ENCODE peak calls at places on chromosome 6, in four cellular contexts. B is body of pancreas; U is activated CD8-positive, alpha-beta T cell treated with anti-CD3 and anti-CD28 coated beads for 36 hours; M is GM10248. I is an unnamed sample.

GRCh38 chr6:75428204-75428603 is 65.4 kb downstream of the FILIP1 start:
- DNase-seq in B (no peak), U (no peak), M (no peak), I (no peak)

GRCh38 chr6:130560231-130560630 is 194.4 kb downstream of the TMEM200A start:
- DNase-seq in B (no peak), U (peak; percentile 18), M (no peak), I (no peak)

GRCh38 chr6:135779213-135779612 is 72.3 kb upstream of the PDE7B start:
- DNase-seq in B (no peak), U (no peak), M (no peak), I (no peak)

GRCh38 chr6:154438882-154439281 is 71.6 kb downstream of the CNKSR3 start:
- DNase-seq in B (no peak), U (no peak), M (no peak), I (no peak)

GRCh38 chr6:9161731-9162130 is 726.4 kb upstream of the SLC35B3 start:
- DNase-seq in B (no peak), U (no peak), M (no peak), I (no peak)

GRCh38 chr6:53103993-53104675 is 38.9 kb downstream of the FBXO9 start:
- DNase-seq in B (no peak), U (no peak), M (no peak), I (peak; percentile 40)

GRCh38 chr6:156974897-156975296 is 197.7 kb downstream of the ARID1B start:
- DNase-seq in B (no peak), U (no peak), M (no peak), I (no peak)

GRCh38 chr6:38571721-38572120 is 68.0 kb downstream of the BTBD9 start:
- DNase-seq in B (no peak), U (peak; percentile 14), M (no peak), I (no peak)

GRCh38 chr6:108804976-108805375 is 43.2 kb upstream of the ARMC2 start:
- DNase-seq in B (no peak), U (no peak), M (no peak), I (no peak)

GRCh38 chr6:7062445-7063162 is 45.2 kb upstream of the RREB1 start:
- DNase-seq in B (peak; percentile 43), U (no peak), M (no peak), I (no peak)

GRCh38 chr6:83868639-83869038 is 9.2 kb downstream of the CYB5R4 start:
- DNase-seq in B (no peak), U (no peak), M (no peak), I (no peak)

GRCh38 chr6:131782764-131783163 is 25.1 kb upstream of the ENPP1 start:
- DNase-seq in B (peak; percentile 38), U (no peak), M (no peak), I (peak; percentile 14)

GRCh38 chr6:57021086-57021720 is 25.3 kb upstream of the KIAA1586 start:
- DNase-seq in B (no peak), U (peak; percentile 3), M (peak; percentile 61), I (peak; percentile 70)

GRCh38 chr6:33118525-33119123 is 42.8 kb downstream of the HLA-DPB1 start:
- DNase-seq in B (no peak), U (no peak), M (peak; percentile 45), I (peak; percentile 68)

GRCh38 chr6:5205877-5206840 is 54.6 kb downstream of the LYRM4 start:
- DNase-seq in B (peak; percentile 75), U (no peak), M (no peak), I (no peak)

GRCh38 chr6:99822741-99823512 is 171.1 kb downstream of the MCHR2 start:
- DNase-seq in B (no peak), U (peak; percentile 7), M (peak; percentile 45), I (peak; percentile 77)

GRCh38 chr6:31180500-31180899 is 10.0 kb upstream of the POU5F1 start:
- DNase-seq in B (no peak), U (peak; percentile 57), M (peak; percentile 67), I (peak; percentile 89)

GRCh38 chr6:43972915-43973304 is 154.3 kb downstream of the MRPL14 start:
- DNase-seq in B (peak; percentile 84), U (no peak), M (no peak), I (no peak)

GRCh38 chr6:157236040-157236725 is 87.1 kb downstream of the TMEM242 start:
- DNase-seq in B (no peak), U (peak; percentile 18), M (no peak), I (no peak)

GRCh38 chr6:36757206-36757605 is 59.6 kb downstream of the RAB44 start:
- DNase-seq in B (no peak), U (peak; percentile 47), M (peak; percentile 52), I (peak; percentile 79)

GRCh38 chr6:53112871-53113270 is 35.8 kb downstream of the GCM1 start:
- DNase-seq in B (no peak), U (no peak), M (no peak), I (no peak)

GRCh38 chr6:33426590-33427563 is 7.0 kb downstream of the SYNGAP1 start:
- DNase-seq in B (no peak), U (peak; percentile 55), M (peak; percentile 42), I (no peak)

GRCh38 chr6:148217051-148217450 is 125.6 kb upstream of the SASH1 start:
- DNase-seq in B (no peak), U (no peak), M (no peak), I (no peak)

GRCh38 chr6:152794696-152795095 is 44.1 kb downstream of the VIP start:
- DNase-seq in B (no peak), U (no peak), M (no peak), I (no peak)

GRCh38 chr6:154721460-154721859 is 11.8 kb upstream of the SCAF8 start:
- DNase-seq in B (no peak), U (peak; percentile 13), M (no peak), I (no peak)

GRCh38 chr6:123415844-123416468 is 220.8 kb downstream of the TRDN start:
- DNase-seq in B (peak; percentile 58), U (peak; percentile 68), M (peak; percentile 29), I (peak; percentile 76)

GRCh38 chr6:108897371-108897770 is 49.1 kb downstream of the ARMC2 start:
- DNase-seq in B (peak; percentile 53), U (no peak), M (no peak), I (peak; percentile 42)

GRCh38 chr6:6556162-6556737 is 32.3 kb upstream of the LY86 start:
- DNase-seq in B (no peak), U (no peak), M (no peak), I (no peak)

GRCh38 chr6:624979-625378 is 31.9 kb downstream of the HUS1B start:
- DNase-seq in B (no peak), U (no peak), M (no peak), I (no peak)
- TF ChIP-seq CTCF in B (no peak), U (no peak), M (peak; percentile 34), I (no peak)

GRCh38 chr6:2854394-2854982 is 12.8 kb upstream of the SERPINB1 start:
- DNase-seq in B (no peak), U (no peak), M (no peak), I (no peak)
- TF ChIP-seq CTCF in B (no peak), U (no peak), M (no peak), I (no peak)

GRCh38 chr6:52087498-52087999 is at the start of gene PKHD1:
- DNase-seq in B (peak; percentile 67), U (no peak), M (peak; percentile 19), I (no peak)
- TF ChIP-seq CTCF in B (peak; percentile 56), U (no peak), M (peak; percentile 6), I (peak; percentile 26)

DNA sequence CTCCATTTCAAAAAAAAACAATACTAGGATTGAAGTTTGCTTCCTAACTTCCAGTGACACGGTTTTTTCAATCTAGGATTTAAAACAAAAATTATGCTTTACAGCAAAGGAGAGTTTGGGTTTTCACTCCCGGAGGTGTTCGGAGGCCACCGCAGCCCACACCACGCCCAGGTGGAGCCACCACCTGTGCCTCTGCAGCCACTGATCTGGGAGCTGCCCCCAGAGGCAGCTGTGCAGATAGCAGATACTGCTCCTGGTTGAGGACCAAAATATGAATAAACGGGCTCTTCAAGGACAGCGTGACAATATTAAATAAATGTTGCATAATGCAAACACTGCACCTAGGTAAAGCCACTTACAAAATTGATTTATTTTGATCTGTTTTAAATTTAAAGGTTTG is 30.2 kb downstream of the DLL1 start:
- DNase-seq in B (peak; percentile 64), U (no peak), M (no peak), I (no peak)
- TF ChIP-seq CTCF in B (no peak), U (no peak), M (no peak), I (no peak)

DNA sequence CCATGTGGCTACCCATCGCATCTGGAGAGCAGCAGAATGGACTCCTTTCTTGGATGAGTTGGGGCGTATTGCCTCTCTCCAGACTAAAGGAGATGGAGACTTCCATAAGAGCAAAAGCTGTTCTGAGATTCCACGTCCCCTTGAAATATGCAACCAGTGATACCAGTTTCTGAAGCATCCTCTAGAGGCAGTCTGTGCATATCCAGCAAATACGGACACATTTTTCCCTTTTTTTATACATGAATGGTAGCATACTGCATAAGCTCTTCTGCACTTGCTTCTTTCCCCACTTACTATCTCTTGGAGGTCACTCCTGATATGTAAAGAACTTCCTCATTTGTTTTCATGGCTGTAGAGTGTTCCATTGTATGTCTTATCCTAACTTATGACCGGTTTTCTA is 34.6 kb downstream of the TAF8 start:
- DNase-seq in B (no peak), U (no peak), M (no peak), I (no peak)
- TF ChIP-seq CTCF in B (no peak), U (no peak), M (no peak), I (no peak)

DNA sequence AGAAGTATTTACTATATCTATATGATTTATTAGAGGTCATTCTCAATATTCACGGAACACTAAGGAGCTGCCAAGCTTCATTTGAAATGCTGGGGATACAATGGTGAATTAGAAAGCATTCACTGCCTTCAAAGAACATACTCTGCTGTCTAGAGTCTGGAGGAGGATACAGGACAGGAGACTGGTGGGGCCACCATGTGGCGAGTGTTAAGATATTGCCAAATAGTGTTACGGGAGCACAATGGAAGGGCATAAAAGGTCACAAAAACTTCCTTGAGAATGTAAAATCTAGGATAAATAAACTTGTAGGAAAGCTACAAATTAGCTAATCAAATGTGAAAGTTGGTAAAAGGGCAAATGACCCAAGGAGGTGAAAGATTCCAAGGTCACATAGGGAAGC is 271.7 kb downstream of the RFPL4B start:
- DNase-seq in B (no peak), U (no peak), M (no peak), I (no peak)
- TF ChIP-seq CTCF in B (no peak), U (no peak), M (no peak), I (no peak)

GRCh38 chr6:105359419-105360366 is 43.2 kb downstream of the PREP start:
- DNase-seq in B (no peak), U (no peak), M (no peak), I (no peak)
- TF ChIP-seq CTCF in B (no peak), U (no peak), M (no peak), I (no peak)

DNA sequence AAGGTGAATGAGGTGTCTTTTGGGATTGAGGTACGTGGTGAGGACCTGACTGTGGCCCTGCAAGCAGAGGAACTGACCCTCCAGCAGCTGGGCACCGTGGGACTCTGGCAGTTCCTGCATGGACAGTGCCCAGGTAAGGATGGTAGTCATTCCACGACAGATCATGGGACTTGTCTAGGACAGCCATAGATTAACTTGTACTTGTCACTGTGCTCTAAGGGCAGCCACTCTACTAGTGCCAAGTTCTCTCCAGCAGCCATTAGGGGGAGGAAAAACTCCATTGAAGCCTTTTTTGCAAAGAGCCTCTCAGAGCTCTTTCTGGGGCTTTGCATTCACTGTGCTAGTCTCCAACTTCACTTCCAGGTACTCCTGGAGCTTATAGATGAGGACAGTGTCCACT is 20.4 kb downstream of the TAF11 start:
- DNase-seq in B (no peak), U (no peak), M (no peak), I (no peak)
- TF ChIP-seq CTCF in B (no peak), U (no peak), M (peak; percentile 5), I (no peak)

I was measured in MM.1S.